ENCODE peak calls at places on chromosomes 5 and 9, in eight cellular contexts. M, F, Z, J, B, W, L and R are unnamed samples.

GRCh38 chr5:132385321-132386105 is 16.0 kb downstream of the SLC22A5 start:
- DNase-seq in M (peak; percentile 88), F (peak; percentile 57), Z (peak; percentile 62), J (peak; percentile 82), B (no peak), W (peak; percentile 61), L (peak; percentile 51), R (no peak)

GRCh38 chr5:175874462-175875139 is 3.2 kb downstream of the CPLX2 start:
- DNase-seq in M (no peak), F (no peak), Z (no peak), J (no peak), B (no peak), W (no peak), L (no peak), R (no peak)

GRCh38 chr9:83327323-83327722 is 210.9 kb downstream of the FRMD3 start:
- DNase-seq in M (no peak), F (no peak), Z (no peak), J (no peak), B (no peak), W (no peak), L (no peak), R (no peak)

GRCh38 chr5:73673161-73673591 is 47.2 kb downstream of the ARHGEF28 start:
- DNase-seq in M (no peak), F (no peak), Z (peak; percentile 90), J (no peak), B (no peak), W (no peak), L (no peak), R (no peak)

GRCh38 chr5:16568875-16569580 is 47.8 kb downstream of the RETREG1 start:
- DNase-seq in M (no peak), F (no peak), Z (no peak), J (peak; percentile 77), B (no peak), W (no peak), L (no peak), R (peak; percentile 92)

GRCh38 chr5:87254035-87254434 is 13.6 kb upstream of the RASA1 start:
- DNase-seq in M (no peak), F (no peak), Z (no peak), J (no peak), B (no peak), W (no peak), L (no peak), R (no peak)

GRCh38 chr5:157740211-157740610 is 3.3 kb upstream of the LSM11 start:
- DNase-seq in M (no peak), F (no peak), Z (no peak), J (no peak), B (no peak), W (no peak), L (no peak), R (no peak)

GRCh38 chr9:37220971-37221370 is 100.6 kb downstream of the ZCCHC7 start:
- DNase-seq in M (no peak), F (no peak), Z (peak; percentile 46), J (no peak), B (no peak), W (no peak), L (no peak), R (no peak)

GRCh38 chr5:36090033-36090432 is 23.4 kb upstream of the UGT3A2 start:
- DNase-seq in M (no peak), F (no peak), Z (peak; percentile 17), J (peak; percentile 53), B (no peak), W (no peak), L (no peak), R (no peak)

GRCh38 chr9:113187935-113188595 is 33.0 kb downstream of the FKBP15 start:
- DNase-seq in M (peak; percentile 79), F (no peak), Z (peak; percentile 94), J (peak; percentile 62), B (no peak), W (no peak), L (peak; percentile 33), R (peak; percentile 84)

GRCh38 chr5:170545313-170545712 is 41.5 kb downstream of the KCNIP1 start:
- DNase-seq in M (no peak), F (no peak), Z (no peak), J (no peak), B (no peak), W (no peak), L (no peak), R (no peak)

GRCh38 chr5:75028090-75028489 is 24.3 kb downstream of the GCNT4 start:
- DNase-seq in M (no peak), F (no peak), Z (no peak), J (no peak), B (no peak), W (no peak), L (no peak), R (no peak)

GRCh38 chr5:128537306-128537998 is 593 bp downstream of the FBN2 start:
- DNase-seq in M (peak; percentile 80), F (peak; percentile 33), Z (peak; percentile 55), J (no peak), B (no peak), W (peak; percentile 9), L (peak; percentile 22), R (no peak)

GRCh38 chr5:107985144-107985543 is 314.4 kb upstream of the EFNA5 start:
- DNase-seq in M (no peak), F (no peak), Z (no peak), J (no peak), B (no peak), W (peak; percentile 56), L (no peak), R (no peak)

GRCh38 chr9:70412678-70413426 is 1.6 kb downstream of the KLF9 start:
- DNase-seq in M (peak; percentile 93), F (peak; percentile 90), Z (peak; percentile 79), J (peak; percentile 84), B (peak; percentile 27), W (peak; percentile 91), L (peak; percentile 92), R (peak; percentile 97)
- TF ChIP-seq POLR2A in M (peak; percentile 29), F (no peak), Z (peak; percentile 76), J (peak; percentile 44), B (no peak), W (no peak), L (no peak), R (peak; percentile 53)

GRCh38 chr9:88436379-88436778 is 48.1 kb downstream of the SPIN1 start:
- DNase-seq in M (no peak), F (no peak), Z (no peak), J (no peak), B (no peak), W (no peak), L (no peak), R (no peak)
- TF ChIP-seq POLR2A in M (no peak), F (no peak), Z (no peak), J (no peak), B (no peak), W (no peak), L (no peak), R (no peak)

GRCh38 chr5:52787600-52788504 is at the start of the genes ITGA1 and PELO:
- DNase-seq in M (peak; percentile 89), F (peak; percentile 74), Z (peak; percentile 81), J (peak; percentile 82), B (no peak), W (peak; percentile 66), L (peak; percentile 75), R (peak; percentile 95)
- TF ChIP-seq POLR2A in M (peak; percentile 52), F (peak; percentile 30), Z (no peak), J (no peak), B (peak; percentile 85), W (peak; percentile 50), L (peak; percentile 55), R (peak; percentile 23)

GRCh38 chr5:122701640-122702523 is 73.0 kb upstream of the SNX2 start:
- DNase-seq in M (no peak), F (no peak), Z (no peak), J (peak; percentile 72), B (no peak), W (no peak), L (no peak), R (no peak)
- TF ChIP-seq POLR2A in M (no peak), F (no peak), Z (no peak), J (no peak), B (no peak), W (no peak), L (no peak), R (no peak)

GRCh38 chr5:160439205-160439600 is 17.5 kb downstream of the PTTG1 start:
- DNase-seq in M (peak; percentile 95), F (peak; percentile 82), Z (peak; percentile 64), J (peak; percentile 96), B (peak; percentile 42), W (peak; percentile 89), L (peak; percentile 86), R (peak; percentile 91)

GRCh38 chr5:160436017-160436416 is 14.4 kb downstream of the PTTG1 start:
- DNase-seq in M (no peak), F (no peak), Z (no peak), J (no peak), B (no peak), W (no peak), L (no peak), R (no peak)

GRCh38 chr5:160442824-160443431 is 21.3 kb downstream of the PTTG1 start:
- DNase-seq in M (no peak), F (no peak), Z (no peak), J (no peak), B (no peak), W (no peak), L (no peak), R (no peak)

GRCh38 chr5:160441352-160441781 is 19.7 kb downstream of the PTTG1 start:
- DNase-seq in M (no peak), F (no peak), Z (peak; percentile 58), J (no peak), B (no peak), W (no peak), L (no peak), R (no peak)

GRCh38 chr5:160438316-160439204 is 16.9 kb downstream of the PTTG1 start:
- DNase-seq in M (peak; percentile 81), F (no peak), Z (peak; percentile 60), J (peak; percentile 79), B (no peak), W (peak; percentile 38), L (peak; percentile 37), R (no peak)
- TF ChIP-seq POLR2A in M (no peak), F (no peak), Z (no peak), J (no peak), B (no peak), W (no peak), L (no peak), R (no peak)

DNA sequence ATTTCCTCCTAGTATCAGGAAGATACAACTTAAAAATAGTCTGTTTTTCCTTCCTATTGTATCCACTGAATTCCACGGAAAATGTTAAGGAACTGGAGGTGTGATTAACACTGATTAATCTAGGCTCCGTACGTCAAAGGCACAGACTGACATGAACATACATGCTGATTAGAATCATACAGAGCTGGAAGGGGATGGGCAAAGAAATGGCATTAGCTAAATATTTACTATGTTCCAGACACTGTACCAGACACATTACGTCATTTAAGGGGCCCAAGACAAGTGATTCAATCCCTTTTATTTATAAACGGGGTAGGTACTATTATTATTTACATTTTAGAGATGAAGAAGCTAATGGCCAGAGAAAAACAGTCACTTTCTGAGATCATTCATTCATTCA is 1.9 kb upstream of the TGFBR1 start:
- DNase-seq in M (no peak), F (no peak), Z (peak; percentile 38), J (no peak), B (no peak), W (no peak), L (no peak), R (no peak)
- TF ChIP-seq POLR2A in M (no peak), F (no peak), Z (no peak), J (no peak), B (no peak), W (no peak), L (no peak), R (no peak)